ENCODE peak calls at places on chromosomes 2 and 18, in ten cellular contexts. I is endothelial cell of umbilical vein, P is stomach, L is left ventricle myocardium inferior, V is BE2C, E is tibial nerve, C is pancreas, H is fibroblast of lung, D is IMR-90, U is HCT116. A is an unnamed sample.

GRCh38 chr2:240876475-240877251 is 8.0 kb downstream of the AGXT start:
- DNase-seq in I (no peak), P (peak; percentile 69), L (no peak), V (peak; percentile 6), E (no peak), C (peak; percentile 61), H (no peak), D (no peak), U (no peak), A (peak; percentile 14)

GRCh38 chr18:59874166-59874565 is 25.6 kb upstream of the PMAIP1 start:
- DNase-seq in I (peak; percentile 73), P (no peak), L (no peak), V (no peak), E (no peak), C (no peak), H (peak; percentile 94), D (peak; percentile 96), U (peak; percentile 65), A (no peak)

GRCh38 chr2:127627740-127628571 is 18.0 kb upstream of the GPR17 start:
- DNase-seq in I (no peak), P (no peak), L (peak; percentile 16), V (peak; percentile 1), E (no peak), C (peak; percentile 6), H (no peak), D (no peak), U (no peak), A (no peak)

GRCh38 chr18:10015288-10015701 is 101.5 kb downstream of the VAPA start:
- DNase-seq in I (no peak), P (no peak), L (no peak), V (no peak), E (no peak), C (no peak), H (peak; percentile 75), D (peak; percentile 17), U (no peak), A (no peak)

GRCh38 chr18:12750076-12750707 is 47.4 kb downstream of the PSMG2 start:
- DNase-seq in I (no peak), P (no peak), L (no peak), V (no peak), E (no peak), C (no peak), H (peak; percentile 39), D (no peak), U (no peak), A (no peak)

GRCh38 chr2:111159640-111160039 is 38.9 kb downstream of the BCL2L11 start:
- DNase-seq in I (no peak), P (no peak), L (no peak), V (no peak), E (no peak), C (no peak), H (no peak), D (no peak), U (no peak), A (no peak)

GRCh38 chr2:20509766-20510490 is 63.1 kb downstream of the RHOB start:
- DNase-seq in I (no peak), P (peak; percentile 71), L (no peak), V (peak; percentile 23), E (no peak), C (no peak), H (peak; percentile 72), D (peak; percentile 49), U (peak; percentile 62), A (no peak)

GRCh38 chr2:10426726-10427567 is 21.2 kb downstream of the ODC1 start:
- DNase-seq in I (no peak), P (no peak), L (no peak), V (no peak), E (no peak), C (no peak), H (no peak), D (no peak), U (no peak), A (no peak)

GRCh38 chr18:11873670-11874340 is 22.6 kb downstream of the CHMP1B start:
- DNase-seq in I (no peak), P (no peak), L (no peak), V (no peak), E (no peak), C (peak; percentile 40), H (no peak), D (no peak), U (no peak), A (no peak)

GRCh38 chr2:219453691-219454131 is 19.1 kb downstream of the SPEG start:
- DNase-seq in I (no peak), P (no peak), L (peak; percentile 76), V (peak; percentile 97), E (peak; percentile 17), C (no peak), H (peak; percentile 98), D (peak; percentile 91), U (no peak), A (peak; percentile 60)

GRCh38 chr2:175605989-175606841 is 395.9 kb downstream of the LNPK start:
- DNase-seq in I (no peak), P (no peak), L (no peak), V (no peak), E (no peak), C (no peak), H (no peak), D (no peak), U (no peak), A (no peak)

GRCh38 chr2:85445316-85446295 is 27.1 kb downstream of the SH2D6 start:
- DNase-seq in I (no peak), P (no peak), L (peak; percentile 54), V (peak; percentile 83), E (no peak), C (peak; percentile 95), H (peak; percentile 61), D (peak; percentile 84), U (no peak), A (peak; percentile 57)

DNA sequence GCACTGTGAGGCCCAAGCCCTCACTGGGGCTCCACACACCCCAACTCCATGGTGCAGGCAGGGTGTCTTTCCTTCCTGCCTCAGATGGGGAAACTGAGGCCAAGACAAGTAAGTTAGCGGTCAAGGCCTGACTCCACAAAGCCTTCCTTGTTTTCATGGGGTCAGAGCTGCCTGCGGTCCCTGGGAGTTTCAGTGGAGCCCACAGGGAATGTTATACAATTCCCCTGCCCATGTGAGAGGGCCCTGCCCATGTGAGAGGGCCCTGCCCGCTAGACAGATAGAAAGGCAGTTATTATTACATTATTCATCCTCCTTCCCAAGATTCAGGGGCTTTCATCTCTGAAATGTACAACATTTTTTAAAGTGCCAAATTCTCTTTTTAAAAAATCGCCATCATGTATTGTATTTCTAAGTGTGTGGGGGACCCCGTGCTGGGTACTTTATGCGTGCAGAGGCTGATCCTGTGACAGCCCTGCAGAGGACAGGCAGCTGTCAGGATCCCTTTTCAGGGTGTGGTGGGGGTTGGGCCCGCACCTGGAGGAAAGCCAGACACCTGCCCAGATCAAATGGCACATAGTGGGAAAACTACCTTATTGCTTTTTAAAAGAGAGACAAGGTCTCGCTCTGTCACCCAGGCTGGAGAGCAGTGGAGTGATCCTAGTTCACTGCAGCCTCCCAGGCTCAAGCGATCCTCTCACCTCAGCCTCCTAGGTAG is 23.4 kb downstream of the FBLN7 start:
- DNase-seq in I (no peak), P (no peak), L (no peak), V (no peak), E (no peak), C (no peak), H (no peak), D (no peak), U (no peak), A (no peak)
- H3K4me1 ChIP-seq in I (no peaks in the 10 kb centered on the region), P (no peaks in the 10 kb centered on the region), L (no peaks in the 10 kb centered on the region), V (no peaks in the 10 kb centered on the region), E (no peaks in the 10 kb centered on the region), C (no peaks in the 10 kb centered on the region), H (no peaks in the 10 kb centered on the region), D (peaks cover 2% of the 10 kb centered on the region), U (no peaks in the 10 kb centered on the region), A (no peaks in the 10 kb centered on the region)

DNA sequence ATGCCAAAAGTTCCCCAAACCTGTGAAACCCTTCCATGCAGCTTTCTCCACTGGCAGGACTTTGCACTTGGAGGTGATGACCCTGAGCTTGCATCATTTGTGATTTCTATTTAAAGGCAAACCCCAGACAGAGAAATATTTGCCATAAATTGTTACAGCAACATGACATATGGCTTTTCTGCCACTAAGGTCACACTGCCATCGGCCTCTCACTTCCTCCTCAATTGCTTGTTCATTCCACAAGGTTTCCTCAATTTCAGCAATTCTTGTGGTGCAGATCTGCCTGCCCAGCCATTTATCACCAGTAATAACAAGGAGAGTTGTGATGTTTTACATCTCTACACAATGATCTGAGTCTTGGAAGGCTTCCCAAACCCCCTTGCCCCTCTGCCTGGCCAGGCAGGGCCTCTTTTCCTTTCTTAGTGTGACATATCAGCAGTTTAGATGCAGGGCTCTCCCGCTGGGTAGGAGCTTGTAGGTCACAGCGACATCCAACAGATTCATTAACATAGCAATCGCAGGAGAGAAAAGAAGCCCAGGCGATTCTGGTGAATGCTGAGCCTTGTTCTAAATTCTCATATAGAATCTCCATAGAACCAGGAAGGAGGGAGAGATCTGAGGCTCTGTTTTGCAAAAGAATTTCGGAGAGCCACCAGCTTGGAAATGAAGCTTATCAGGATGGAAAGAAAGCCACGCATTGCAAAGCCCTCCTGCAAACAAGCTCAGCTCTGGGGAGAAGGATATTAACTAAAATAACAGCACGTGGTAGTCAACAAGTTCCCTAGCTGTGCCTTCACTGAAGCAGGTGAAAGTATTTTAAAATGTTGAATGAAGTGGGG is 46.7 kb upstream of the ITGA6 start:
- DNase-seq in I (peak; percentile 54), P (no peak), L (no peak), V (no peak), E (no peak), C (no peak), H (peak; percentile 74), D (no peak), U (no peak), A (no peak)
- TF ChIP-seq CTCF in I (no peak), P (no peak), L (no peak), V (no peak), E (no peak), C (no peak), H (no peak), D (no peak), U (no peak), A (no peak)

GRCh38 chr2:30238143-30238800 is 6.9 kb downstream of the LBH start:
- DNase-seq in I (no peak), P (no peak), L (no peak), V (no peak), E (no peak), C (no peak), H (no peak), D (no peak), U (no peak), A (no peak)
- H3K4me1 ChIP-seq in I (no peaks in the 10 kb centered on the region), P (peaks cover 66% of the 10 kb centered on the region), L (peaks cover 100% of the 10 kb centered on the region), V (no peaks in the 10 kb centered on the region), E (no peaks in the 10 kb centered on the region), C (no peaks in the 10 kb centered on the region), H (peaks cover 42% of the 10 kb centered on the region), D (peaks cover 47% of the 10 kb centered on the region), U (peaks cover 8% of the 10 kb centered on the region), A (peaks cover 99% of the 10 kb centered on the region)

DNA sequence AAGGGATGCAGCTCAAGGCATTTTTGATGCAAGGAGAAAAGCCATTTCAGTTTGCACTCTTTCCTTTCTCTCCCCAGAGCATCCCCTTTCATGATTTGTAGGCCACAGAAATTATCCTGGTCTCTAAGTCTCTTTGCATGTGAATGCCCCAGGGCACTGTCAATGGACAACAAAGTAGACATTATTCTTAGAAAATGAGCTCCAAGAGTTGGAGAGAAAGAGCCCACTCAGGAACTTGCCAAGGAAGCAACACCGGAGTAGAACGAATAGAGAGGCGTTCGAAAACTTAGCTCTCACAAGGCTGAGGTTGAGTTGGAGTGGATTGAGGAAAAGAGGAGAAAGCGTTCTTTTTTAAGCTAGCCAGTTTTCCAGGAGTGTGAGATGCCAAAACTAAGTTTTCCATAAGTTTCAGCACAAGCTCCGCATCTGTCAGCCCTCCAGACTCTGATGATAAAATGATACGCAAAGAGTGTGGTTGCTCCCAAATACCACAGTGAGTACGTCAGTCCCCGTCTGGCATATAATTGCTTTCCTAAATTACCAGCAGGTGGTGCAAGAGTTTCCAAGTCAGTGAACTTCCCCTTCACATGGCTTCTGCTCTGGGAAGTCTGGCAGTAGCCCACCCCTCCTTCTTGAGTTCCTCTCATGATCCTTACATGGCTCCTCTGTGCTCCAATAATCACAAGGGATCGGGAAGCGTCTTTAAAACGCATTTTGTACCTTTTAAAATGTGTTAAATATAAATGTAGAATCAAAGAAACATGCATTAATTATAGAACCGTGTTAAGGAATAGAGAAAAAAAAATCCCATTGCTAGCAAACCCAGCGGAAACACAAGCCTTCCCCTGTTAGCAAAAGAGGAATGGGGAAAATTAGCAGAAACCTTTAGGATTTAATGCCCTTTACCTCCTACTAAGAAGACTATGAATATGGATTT is 1060.6 kb upstream of the FANCL start:
- DNase-seq in I (peak; percentile 1), P (peak; percentile 31), L (no peak), V (peak; percentile 12), E (peak; percentile 41), C (peak; percentile 19), H (peak; percentile 71), D (peak; percentile 70), U (peak; percentile 15), A (peak; percentile 41)
- TF ChIP-seq CTCF in I (peak; percentile 12), P (peak; percentile 43), L (peak; percentile 73), V (peak; percentile 52), E (peak; percentile 42), C (peak; percentile 43), H (no peak), D (peak; percentile 55), U (no peak), A (peak; percentile 36)